ENCODE peak calls at places on chromosome 7, in seven cellular contexts. J, Y, T, Z, E, G and A are unnamed samples.
A peak's percentile ranks its signal among the peaks of the same experiment; 100 is the strongest.

GRCh38 chr7:5693529-5693928 is 87.9 kb downstream of the RNF216 start:
- DNase-seq in J (peak; percentile 60), Y (peak; percentile 5), T (no peak), Z (no peak), E (no peak), G (no peak), A (no peak)

GRCh38 chr7:14761506-14762296 is 140.8 kb downstream of the DGKB start:
- DNase-seq in J (peak; percentile 63), Y (no peak), T (peak; percentile 97), Z (no peak), E (peak; percentile 29), G (no peak), A (peak; percentile 66)

GRCh38 chr7:41374150-41374848 is 328.6 kb downstream of the INHBA start:
- DNase-seq in J (no peak), Y (no peak), T (no peak), Z (no peak), E (no peak), G (no peak), A (no peak)

GRCh38 chr7:56218510-56218909 is 102.3 kb upstream of the NUPR2 start:
- DNase-seq in J (no peak), Y (no peak), T (no peak), Z (no peak), E (no peak), G (no peak), A (no peak)

GRCh38 chr7:29254663-29255062 is 60.1 kb downstream of the CHN2 start:
- DNase-seq in J (peak; percentile 2), Y (no peak), T (no peak), Z (no peak), E (no peak), G (peak; percentile 57), A (no peak)

GRCh38 chr7:18976715-18977466 is 140.5 kb downstream of the TWIST1 start:
- DNase-seq in J (peak; percentile 17), Y (no peak), T (no peak), Z (no peak), E (no peak), G (no peak), A (no peak)

GRCh38 chr7:2444476-2444875 is 31.7 kb downstream of the GRIFIN start:
- DNase-seq in J (peak; percentile 41), Y (no peak), T (no peak), Z (no peak), E (no peak), G (peak; percentile 61), A (peak; percentile 33)

GRCh38 chr7:41803569-41803968 is 100.7 kb upstream of the INHBA start:
- DNase-seq in J (no peak), Y (no peak), T (no peak), Z (no peak), E (no peak), G (no peak), A (no peak)

GRCh38 chr7:127885843-127886242 is 145.4 kb downstream of the LRRC4 start:
- DNase-seq in J (peak; percentile 65), Y (peak; percentile 4), T (no peak), Z (no peak), E (peak; percentile 12), G (no peak), A (no peak)

GRCh38 chr7:108181073-108181985 is 51.2 kb upstream of the LAMB4 start:
- DNase-seq in J (peak; percentile 58), Y (peak; percentile 65), T (peak; percentile 50), Z (no peak), E (peak; percentile 43), G (peak; percentile 41), A (peak; percentile 30)

GRCh38 chr7:149717481-149717880 is 55.9 kb downstream of the ZNF467 start:
- DNase-seq in J (no peak), Y (no peak), T (no peak), Z (no peak), E (no peak), G (no peak), A (no peak)

GRCh38 chr7:27347261-27347610 is 104.6 kb downstream of the EVX1 start:
- DNase-seq in J (no peak), Y (no peak), T (no peak), Z (no peak), E (no peak), G (no peak), A (no peak)

GRCh38 chr7:140146574-140146973 is 30.2 kb downstream of the KDM7A start:
- DNase-seq in J (no peak), Y (no peak), T (no peak), Z (no peak), E (no peak), G (no peak), A (no peak)

GRCh38 chr7:8783229-8783628 is 349.8 kb downstream of the NXPH1 start:
- DNase-seq in J (no peak), Y (peak; percentile 11), T (no peak), Z (no peak), E (no peak), G (no peak), A (no peak)

GRCh38 chr7:158009886-158010285 is 577.7 kb downstream of the PTPRN2 start:
- DNase-seq in J (no peak), Y (no peak), T (no peak), Z (no peak), E (no peak), G (no peak), A (no peak)

GRCh38 chr7:99699946-99700345 is 20.1 kb upstream of the CYP3A5 start:
- DNase-seq in J (no peak), Y (no peak), T (no peak), Z (no peak), E (no peak), G (no peak), A (no peak)

GRCh38 chr7:76282344-76283253 is 19.9 kb upstream of the HSPB1 start:
- DNase-seq in J (no peak), Y (no peak), T (no peak), Z (no peak), E (no peak), G (peak; percentile 95), A (no peak)

GRCh38 chr7:112453505-112454171 is 3.4 kb downstream of the IFRD1 start:
- DNase-seq in J (peak; percentile 32), Y (no peak), T (no peak), Z (no peak), E (no peak), G (no peak), A (no peak)